ENCODE peak calls at places on chromosomes 3 and 15, in nine cellular contexts. B is sigmoid colon, P is right lobe of liver, M is body of pancreas, D is GM12891, L is H1, J is prostate gland, R is erythroblast, C is IMR-90. E is an unnamed sample.

GRCh38 chr3:59056706-59057105 is 6.9 kb upstream of the CFAP20DC start:
- DNase-seq in L (no peak), J (no peak), P (no peak), B (no peak), R (no peak), D (no peak), M (no peak), C (peak), E (no peak)

GRCh38 chr15:46251873-46252272 is 617.0 kb downstream of the SQOR start:
- DNase-seq in L (no peak), C (no peak), D (no peak), R (no peak), J (no peak), P (no peak), B (no peak), M (no peak), E (no peak)

GRCh38 chr15:28006116-28006911 is 92.8 kb downstream of the OCA2 start:
- DNase-seq in D (no peak), M (no peak), R (no peak), C (no peak), L (no peak), P (no peak), B (no peak), J (no peak), E (no peak)

GRCh38 chr15:52094811-52095584 is 17.6 kb downstream of the BCL2L10 start:
- DNase-seq in L (no peak), D (no peak), R (no peak), B (no peak), C (no peak), J (no peak), M (no peak), P (no peak), E (peak)

GRCh38 chr15:70447511-70447910 is 315.8 kb downstream of the UACA start:
- DNase-seq in B (no peak), L (no peak), P (no peak), M (no peak), J (no peak), C (no peak), R (no peak), D (no peak), E (no peak)

GRCh38 chr15:77075528-77075927 is 4.6 kb upstream of the TSPAN3 start:
- DNase-seq in R (no peak), J (no peak), B (no peak), C (no peak), D (no peak), M (no peak), L (no peak), P (no peak), E (no peak)

GRCh38 chr3:46629571-46630517 is 17.5 kb downstream of the FAM240A start:
- DNase-seq in B (peak), L (peak), M (peak), D (peak), C (peak), P (peak), J (peak), R (peak), E (peak)

GRCh38 chr3:150784747-150785125 is 21.8 kb upstream of the SIAH2 start:
- DNase-seq in C (no peak), B (no peak), R (no peak), L (no peak), D (no peak), P (no peak), J (no peak), M (no peak), E (no peak)

GRCh38 chr3:98967758-98968157 is 66.3 kb upstream of the DCBLD2 start:
- DNase-seq in L (no peak), D (no peak), B (no peak), C (no peak), M (no peak), R (no peak), J (no peak), P (no peak), E (no peak)

GRCh38 chr15:25784141-25784540 is 79.0 kb downstream of the ATP10A start:
- DNase-seq in C (peak), D (no peak), J (no peak), L (no peak), P (peak), R (no peak), M (no peak), B (peak), E (no peak)

GRCh38 chr15:72948662-72949061 is 103.6 kb upstream of the NEO1 start:
- DNase-seq in D (no peak), L (no peak), C (no peak), J (no peak), R (no peak), B (no peak), M (no peak), P (no peak), E (no peak)

GRCh38 chr3:109336272-109336957 is 931 bp downstream of the DPPA4 start:
- DNase-seq in D (no peak), C (peak), L (no peak), P (peak), B (no peak), R (peak), J (no peak), M (peak), E (no peak)

GRCh38 chr3:39250116-39250747 is 29.6 kb downstream of the CX3CR1 start:
- DNase-seq in R (no peak), C (no peak), L (no peak), D (no peak), B (no peak), J (no peak), P (no peak), M (no peak), E (peak)

GRCh38 chr3:114714237-114714636 is 420.4 kb downstream of the TIGIT start:
- DNase-seq in L (no peak), D (no peak), M (peak), R (no peak), J (no peak), P (no peak), B (no peak), C (no peak), E (no peak)

GRCh38 chr3:16081661-16082060 is 92.8 kb upstream of the GALNT15 start:
- DNase-seq in L (no peak), M (no peak), D (no peak), B (no peak), R (no peak), P (no peak), C (no peak), J (no peak), E (no peak)

GRCh38 chr3:61080737-61081445 is 170.4 kb downstream of the FHIT start:
- DNase-seq in C (no peak), B (no peak), R (no peak), J (no peak), D (no peak), P (no peak), L (no peak), M (no peak), E (no peak)

GRCh38 chr15:63843901-63844317 is 10.2 kb upstream of the HERC1 start:
- DNase-seq in D (no peak), B (no peak), M (no peak), P (no peak), L (no peak), J (no peak), C (peak), R (peak), E (no peak)

DNA sequence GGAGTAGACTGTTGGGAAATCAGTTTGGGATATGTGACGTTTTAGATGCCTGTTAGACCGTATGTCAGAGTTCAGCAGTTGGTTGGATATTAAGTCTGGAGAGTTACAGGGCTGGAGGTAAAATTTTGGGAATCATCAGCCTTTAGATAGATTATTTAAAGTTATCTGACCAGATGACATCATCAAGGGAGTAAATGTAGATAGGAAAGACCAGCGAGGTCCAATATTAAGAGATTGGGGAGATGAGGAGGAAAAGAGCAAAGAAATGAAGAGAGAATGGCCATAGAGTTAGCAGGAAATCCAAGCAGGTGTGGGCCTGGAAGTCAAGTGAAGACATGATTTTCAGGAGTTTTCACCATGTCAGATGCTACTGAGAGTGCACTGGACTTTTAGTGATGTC is 3.1 kb downstream of the NDUFB4 start:
- DNase-seq in R (no peak), L (no peak), C (no peak), B (no peak), P (no peak), M (no peak), J (no peak), D (no peak), E (no peak)
- TF ChIP-seq POLR2A in R (no peak), L (peak), C (no peak), B (no peak), P (no peak), M (no peak), J (no peak), D (no peak), E (no peak)

DNA sequence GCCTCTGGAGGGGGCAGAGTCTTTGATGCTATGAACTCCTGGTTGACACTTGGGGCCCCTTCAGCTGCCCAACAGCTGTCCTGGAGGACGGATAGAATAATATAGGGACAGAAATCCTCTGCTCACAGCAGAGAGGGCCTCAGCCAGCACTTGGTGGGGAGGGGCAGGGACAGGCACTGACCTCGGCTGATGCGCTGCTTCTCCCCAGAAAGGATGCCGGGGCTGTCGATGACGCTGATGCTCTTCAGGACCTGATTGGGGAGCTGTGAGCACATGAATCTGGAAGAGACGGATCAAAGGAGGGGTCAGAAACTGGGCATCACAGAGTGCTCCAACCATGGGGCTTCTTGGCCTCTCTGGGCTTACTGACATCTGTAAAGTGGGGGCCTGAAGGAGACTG is 29.5 kb downstream of the EHD4 start:
- DNase-seq in R (no peak), P (no peak), M (no peak), C (no peak), J (no peak), L (no peak), B (no peak), D (no peak), E (no peak)
- TF ChIP-seq POLR2A in R (no peak), P (no peak), M (no peak), C (no peak), J (no peak), L (no peak), B (no peak), D (no peak), E (no peak)

DNA sequence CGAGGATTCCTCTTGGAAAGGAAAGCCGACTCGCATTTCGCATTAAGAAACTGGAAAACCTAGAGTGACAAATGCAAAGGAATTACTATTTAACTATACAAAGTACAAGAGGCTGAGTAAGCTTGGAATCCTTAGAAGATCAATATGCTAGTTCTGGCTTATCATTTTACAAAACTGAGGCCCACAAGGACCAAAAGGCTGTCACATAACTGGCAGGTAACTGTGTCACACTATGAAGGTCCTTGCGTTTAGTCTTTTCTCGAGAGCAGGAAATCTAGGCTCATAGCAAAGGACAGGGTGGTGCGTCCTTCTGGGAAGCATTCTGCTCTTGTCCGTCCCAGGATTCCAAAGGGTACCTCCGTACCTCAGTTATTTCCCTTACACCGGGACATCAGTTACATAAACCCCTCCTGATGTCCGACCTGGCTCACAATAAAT is 629 bp downstream of the RPL24 start:
- DNase-seq in C (no peak), M (no peak), P (no peak), R (no peak), D (no peak), B (no peak), J (no peak), L (no peak), E (no peak)
- TF ChIP-seq POLR2A in C (no peak), M (no peak), P (no peak), R (no peak), D (no peak), B (no peak), J (no peak), L (no peak), E (no peak)

GRCh38 chr3:194573680-194574437 is 59.4 kb downstream of the TMEM44 start:
- DNase-seq in L (no peak), C (peak), R (peak), M (peak), B (no peak), J (no peak), P (peak), D (peak), E (peak)

GRCh38 chr3:194571491-194571941 is 61.7 kb downstream of the TMEM44 start:
- DNase-seq in B (no peak), M (no peak), R (no peak), D (no peak), L (no peak), P (no peak), C (no peak), J (no peak), E (no peak)

GRCh38 chr3:194574639-194575483 is 58.4 kb downstream of the TMEM44 start:
- DNase-seq in J (no peak), P (peak), C (peak), D (no peak), L (no peak), B (no peak), R (peak), M (no peak), E (no peak)

GRCh38 chr3:194572131-194572789 is 61.0 kb downstream of the TMEM44 start:
- DNase-seq in R (peak), J (no peak), D (no peak), C (peak), P (peak), B (peak), M (peak), L (no peak), E (no peak)

GRCh38 chr3:194572944-194573491 is 60.2 kb downstream of the TMEM44 start:
- DNase-seq in D (no peak), R (no peak), J (no peak), P (peak), M (no peak), C (peak), B (no peak), L (no peak), E (no peak)
- TF ChIP-seq POLR2A in D (no peak), R (no peak), J (no peak), P (no peak), M (no peak), C (no peak), B (no peak), L (no peak), E (no peak)

DNA sequence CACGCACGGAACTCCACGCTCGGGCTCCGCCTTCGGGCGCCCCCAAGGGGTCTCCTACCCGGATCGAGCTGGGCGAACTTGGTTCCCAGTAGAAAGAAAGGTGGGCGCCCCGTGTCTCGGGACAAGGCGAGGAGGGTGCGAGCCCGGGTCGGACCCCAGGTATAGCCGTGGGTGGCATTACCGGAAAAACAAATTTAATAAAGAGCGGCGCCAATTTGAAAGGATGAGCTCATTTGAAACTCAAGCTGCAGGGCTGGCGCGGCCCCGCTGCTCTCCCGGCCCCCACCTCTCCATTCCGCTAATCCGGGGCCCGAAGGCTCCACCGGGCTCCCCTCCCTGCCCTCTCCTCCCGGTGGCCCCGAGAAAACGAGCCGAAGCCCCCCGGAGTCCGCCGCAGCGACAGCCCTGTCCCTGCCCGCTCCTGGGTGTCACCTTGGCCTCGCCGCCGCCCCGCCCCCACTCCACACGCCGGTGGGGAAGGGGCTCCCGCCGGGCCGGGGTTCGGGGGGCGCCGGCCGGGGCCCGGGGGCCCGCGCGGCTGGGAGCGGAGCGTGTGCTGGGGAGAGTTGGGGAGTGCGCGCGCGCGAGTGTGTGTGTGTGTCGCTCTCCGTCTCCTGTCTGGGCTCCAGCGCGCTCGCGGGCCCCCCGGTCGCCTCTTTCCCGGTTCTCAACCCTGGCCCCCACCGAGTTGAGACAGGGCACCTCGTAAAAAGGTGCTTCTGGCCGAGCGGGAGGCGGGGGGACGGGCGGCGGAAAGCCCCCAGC is 1.4 kb downstream of the IGF2BP2 start:
- DNase-seq in D (peak), J (peak), P (peak), R (peak), C (peak), L (no peak), B (peak), M (peak), E (peak)
- TF ChIP-seq POLR2A in D (no peak), J (no peak), P (no peak), R (no peak), C (no peak), L (peak), B (no peak), M (peak), E (peak)